ENCODE peak calls at places on chromosomes 11 and 22, in five cellular contexts. One of them, this sample, is unnamed.
A peak's percentile ranks its signal among the peaks of the same experiment; 100 is the strongest.

GRCh38 chr11:68354181-68354872 is 41.9 kb downstream of the LRP5 start:
- DNase-seq in left cardiac atrium: peak; percentile 90
- DNase-seq in NCI-H510A treated with DMSO at 0.1 percent for 48 hours: no peak
- DNase-seq in lung microvascular endothelial cell: peak; percentile 79
- DNase-seq in HAP-1: no peak
- DNase-seq in this sample: peak; percentile 97

GRCh38 chr22:21032037-21032842 is at the start of gene SLC7A4:
- DNase-seq in left cardiac atrium: peak; percentile 39
- DNase-seq in NCI-H510A treated with DMSO at 0.1 percent for 48 hours: no peak
- DNase-seq in lung microvascular endothelial cell: no peak
- DNase-seq in HAP-1: no peak
- DNase-seq in this sample: no peak

GRCh38 chr22:38401336-38402084 is 53.5 kb downstream of the KCNJ4 start:
- DNase-seq in left cardiac atrium: no peak
- DNase-seq in NCI-H510A treated with DMSO at 0.1 percent for 48 hours: peak; percentile 69
- DNase-seq in lung microvascular endothelial cell: no peak
- DNase-seq in HAP-1: no peak
- DNase-seq in this sample: no peak

GRCh38 chr22:49236541-49237075 is 591.1 kb downstream of the BRD1 start:
- DNase-seq in left cardiac atrium: no peak
- DNase-seq in NCI-H510A treated with DMSO at 0.1 percent for 48 hours: no peak
- DNase-seq in lung microvascular endothelial cell: no peak
- DNase-seq in HAP-1: no peak
- DNase-seq in this sample: no peak

GRCh38 chr22:45278125-45278524 is 6.6 kb upstream of the UPK3A start:
- DNase-seq in left cardiac atrium: no peak
- DNase-seq in NCI-H510A treated with DMSO at 0.1 percent for 48 hours: no peak
- DNase-seq in lung microvascular endothelial cell: no peak
- DNase-seq in HAP-1: no peak
- DNase-seq in this sample: no peak

GRCh38 chr11:6992457-6993431 is 27.4 kb downstream of the ZNF214 start:
- DNase-seq in left cardiac atrium: no peak
- DNase-seq in NCI-H510A treated with DMSO at 0.1 percent for 48 hours: no peak
- DNase-seq in lung microvascular endothelial cell: peak; percentile 12
- DNase-seq in HAP-1: no peak
- DNase-seq in this sample: no peak

GRCh38 chr11:112977620-112978212 is 16.5 kb downstream of the NCAM1 start:
- DNase-seq in left cardiac atrium: peak; percentile 28
- DNase-seq in NCI-H510A treated with DMSO at 0.1 percent for 48 hours: no peak
- DNase-seq in lung microvascular endothelial cell: no peak
- DNase-seq in HAP-1: no peak
- DNase-seq in this sample: no peak

GRCh38 chr11:102680945-102681344 is 24.6 kb downstream of the MMP27 start:
- DNase-seq in left cardiac atrium: no peak
- DNase-seq in NCI-H510A treated with DMSO at 0.1 percent for 48 hours: no peak
- DNase-seq in lung microvascular endothelial cell: no peak
- DNase-seq in HAP-1: no peak
- DNase-seq in this sample: no peak

GRCh38 chr11:19419021-19419750 is 178.4 kb upstream of the E2F8 start:
- DNase-seq in left cardiac atrium: no peak
- DNase-seq in NCI-H510A treated with DMSO at 0.1 percent for 48 hours: no peak
- DNase-seq in lung microvascular endothelial cell: no peak
- DNase-seq in HAP-1: no peak
- DNase-seq in this sample: no peak

GRCh38 chr11:121965330-121965729 is 150.7 kb downstream of the BLID start:
- DNase-seq in left cardiac atrium: peak; percentile 32
- DNase-seq in NCI-H510A treated with DMSO at 0.1 percent for 48 hours: no peak
- DNase-seq in lung microvascular endothelial cell: peak; percentile 74
- DNase-seq in HAP-1: no peak
- DNase-seq in this sample: no peak

GRCh38 chr11:65639623-65640482 is 2.0 kb downstream of the SIPA1 start:
- DNase-seq in left cardiac atrium: no peak
- DNase-seq in NCI-H510A treated with DMSO at 0.1 percent for 48 hours: no peak
- DNase-seq in lung microvascular endothelial cell: peak; percentile 43
- DNase-seq in HAP-1: no peak
- DNase-seq in this sample: no peak

GRCh38 chr22:45298934-45299505 is 10.7 kb upstream of the FAM118A start:
- DNase-seq in left cardiac atrium: no peak
- DNase-seq in NCI-H510A treated with DMSO at 0.1 percent for 48 hours: no peak
- DNase-seq in lung microvascular endothelial cell: no peak
- DNase-seq in HAP-1: no peak
- DNase-seq in this sample: no peak

GRCh38 chr11:65131417-65131776 is 2.9 kb downstream of the SYVN1 start:
- DNase-seq in left cardiac atrium: no peak
- DNase-seq in NCI-H510A treated with DMSO at 0.1 percent for 48 hours: no peak
- DNase-seq in lung microvascular endothelial cell: no peak
- DNase-seq in HAP-1: no peak
- DNase-seq in this sample: peak; percentile 36

GRCh38 chr11:70661763-70662501 is 263.6 kb downstream of the CTTN start:
- DNase-seq in left cardiac atrium: no peak
- DNase-seq in NCI-H510A treated with DMSO at 0.1 percent for 48 hours: peak; percentile 22
- DNase-seq in lung microvascular endothelial cell: no peak
- DNase-seq in HAP-1: no peak
- DNase-seq in this sample: no peak

GRCh38 chr11:46250071-46251052 is 27.1 kb upstream of the CREB3L1 start:
- DNase-seq in left cardiac atrium: no peak
- DNase-seq in NCI-H510A treated with DMSO at 0.1 percent for 48 hours: no peak
- DNase-seq in lung microvascular endothelial cell: no peak
- DNase-seq in HAP-1: no peak
- DNase-seq in this sample: no peak

GRCh38 chr22:39414377-39414776 is 14.8 kb downstream of the TAB1 start:
- DNase-seq in left cardiac atrium: no peak
- DNase-seq in NCI-H510A treated with DMSO at 0.1 percent for 48 hours: no peak
- DNase-seq in lung microvascular endothelial cell: no peak
- DNase-seq in HAP-1: no peak
- DNase-seq in this sample: no peak

GRCh38 chr11:20259506-20259905 is 99.2 kb upstream of the DBX1 start:
- DNase-seq in left cardiac atrium: no peak
- DNase-seq in NCI-H510A treated with DMSO at 0.1 percent for 48 hours: no peak
- DNase-seq in lung microvascular endothelial cell: no peak
- DNase-seq in HAP-1: no peak
- DNase-seq in this sample: no peak

GRCh38 chr22:36901411-36902142 is 11.9 kb upstream of the CSF2RB start:
- DNase-seq in left cardiac atrium: no peak
- DNase-seq in NCI-H510A treated with DMSO at 0.1 percent for 48 hours: no peak
- DNase-seq in lung microvascular endothelial cell: no peak
- DNase-seq in HAP-1: no peak
- DNase-seq in this sample: no peak

GRCh38 chr11:612961-613300 is 2.8 kb downstream of the IRF7 start:
- DNase-seq in left cardiac atrium: no peak
- DNase-seq in NCI-H510A treated with DMSO at 0.1 percent for 48 hours: no peak
- DNase-seq in lung microvascular endothelial cell: no peak
- DNase-seq in HAP-1: no peak
- DNase-seq in this sample: no peak

GRCh38 chr11:61358566-61358965 is 3.1 kb downstream of the CYB561A3 start:
- DNase-seq in left cardiac atrium: no peak
- DNase-seq in NCI-H510A treated with DMSO at 0.1 percent for 48 hours: no peak
- DNase-seq in lung microvascular endothelial cell: no peak
- DNase-seq in HAP-1: no peak
- DNase-seq in this sample: no peak

GRCh38 chr11:122267602-122268001 is 151.6 kb upstream of the BLID start:
- DNase-seq in left cardiac atrium: no peak
- DNase-seq in NCI-H510A treated with DMSO at 0.1 percent for 48 hours: no peak
- DNase-seq in lung microvascular endothelial cell: no peak
- DNase-seq in HAP-1: no peak
- DNase-seq in this sample: no peak

GRCh38 chr11:44893250-44894216 is 57.1 kb downstream of the TP53I11 start:
- DNase-seq in left cardiac atrium: no peak
- DNase-seq in NCI-H510A treated with DMSO at 0.1 percent for 48 hours: no peak
- DNase-seq in lung microvascular endothelial cell: no peak
- DNase-seq in HAP-1: no peak
- DNase-seq in this sample: no peak

GRCh38 chr11:10298342-10298741 is 4.3 kb upstream of the SBF2 start:
- DNase-seq in left cardiac atrium: no peak
- DNase-seq in NCI-H510A treated with DMSO at 0.1 percent for 48 hours: peak; percentile 68
- DNase-seq in lung microvascular endothelial cell: no peak
- DNase-seq in HAP-1: no peak
- DNase-seq in this sample: no peak

GRCh38 chr11:66106786-66107599 is 36.9 kb downstream of the PACS1 start:
- DNase-seq in left cardiac atrium: no peak
- DNase-seq in NCI-H510A treated with DMSO at 0.1 percent for 48 hours: peak; percentile 7
- DNase-seq in lung microvascular endothelial cell: peak; percentile 14
- DNase-seq in HAP-1: no peak
- DNase-seq in this sample: no peak

GRCh38 chr22:30314918-30315317 is 11.8 kb downstream of the TBC1D10A start:
- DNase-seq in left cardiac atrium: no peak
- DNase-seq in NCI-H510A treated with DMSO at 0.1 percent for 48 hours: no peak
- DNase-seq in lung microvascular endothelial cell: peak; percentile 73
- DNase-seq in HAP-1: no peak
- DNase-seq in this sample: no peak

GRCh38 chr11:86068138-86068861 is 584 bp downstream of the PICALM start:
- DNase-seq in left cardiac atrium: peak; percentile 38
- DNase-seq in NCI-H510A treated with DMSO at 0.1 percent for 48 hours: peak; percentile 20
- DNase-seq in lung microvascular endothelial cell: peak; percentile 40
- DNase-seq in HAP-1: peak; percentile 57
- DNase-seq in this sample: peak; percentile 78

GRCh38 chr11:32219320-32219719 is 128.4 kb downstream of the RCN1 start:
- DNase-seq in left cardiac atrium: no peak
- DNase-seq in NCI-H510A treated with DMSO at 0.1 percent for 48 hours: no peak
- DNase-seq in lung microvascular endothelial cell: no peak
- DNase-seq in HAP-1: no peak
- DNase-seq in this sample: no peak

GRCh38 chr11:126061707-126062678 is 673 bp downstream of the CDON start:
- DNase-seq in left cardiac atrium: no peak
- DNase-seq in NCI-H510A treated with DMSO at 0.1 percent for 48 hours: peak; percentile 57
- DNase-seq in lung microvascular endothelial cell: peak; percentile 29
- DNase-seq in HAP-1: peak; percentile 76
- DNase-seq in this sample: peak; percentile 84

GRCh38 chr11:67656278-67656922 is 5.9 kb upstream of the ACY3 start:
- DNase-seq in left cardiac atrium: no peak
- DNase-seq in NCI-H510A treated with DMSO at 0.1 percent for 48 hours: no peak
- DNase-seq in lung microvascular endothelial cell: peak; percentile 19
- DNase-seq in HAP-1: no peak
- DNase-seq in this sample: no peak

GRCh38 chr22:20438678-20439492 is 1.3 kb upstream of the SCARF2 start:
- DNase-seq in left cardiac atrium: peak; percentile 18
- DNase-seq in NCI-H510A treated with DMSO at 0.1 percent for 48 hours: no peak
- DNase-seq in lung microvascular endothelial cell: no peak
- DNase-seq in HAP-1: no peak
- DNase-seq in this sample: peak; percentile 79